ENCODE peak calls at places on chromosomes 6 and 20, in six cellular contexts. Q, U, E, O, V and Y are unnamed samples.

GRCh38 chr6:144870796-144871195 is 585.7 kb downstream of the UTRN start:
- DNase-seq in E (no peak), O (no peak), Q (no peak), V (no peak), U (no peak), Y (no peak)

GRCh38 chr6:28648878-28649375 is 123.2 kb downstream of the GPX5 start:
- DNase-seq in V (no peak), U (no peak), O (no peak), E (no peak), Q (no peak), Y (no peak)

GRCh38 chr6:52975580-52975979 is 19.5 kb downstream of the GSTA4 start:
- DNase-seq in O (no peak), Q (no peak), E (no peak), U (peak; percentile 29), V (no peak), Y (no peak)

GRCh38 chr6:53496797-53497196 is 48.1 kb downstream of the GCLC start:
- DNase-seq in U (peak; percentile 94), Q (no peak), E (no peak), V (no peak), O (no peak), Y (no peak)

GRCh38 chr6:11766589-11767450 is 11.8 kb downstream of the ADTRP start:
- DNase-seq in Q (no peak), U (peak; percentile 98), O (no peak), E (peak; percentile 94), V (no peak), Y (no peak)

GRCh38 chr6:46501136-46502089 is 10.2 kb upstream of the RCAN2 start:
- DNase-seq in O (no peak), V (no peak), E (no peak), Q (no peak), U (no peak), Y (no peak)

GRCh38 chr6:136284909-136285308 is 4.7 kb downstream of the BCLAF1 start:
- DNase-seq in V (no peak), Q (no peak), E (peak; percentile 13), U (peak; percentile 77), O (no peak), Y (no peak)

GRCh38 chr20:35942243-35942642 is 12.1 kb downstream of the SCAND1 start:
- DNase-seq in E (no peak), U (no peak), V (no peak), Q (no peak), O (no peak), Y (no peak)

GRCh38 chr6:166244353-166245045 is 63.7 kb downstream of the PRR18 start:
- DNase-seq in V (peak; percentile 9), O (no peak), E (no peak), U (no peak), Q (no peak), Y (no peak)

DNA sequence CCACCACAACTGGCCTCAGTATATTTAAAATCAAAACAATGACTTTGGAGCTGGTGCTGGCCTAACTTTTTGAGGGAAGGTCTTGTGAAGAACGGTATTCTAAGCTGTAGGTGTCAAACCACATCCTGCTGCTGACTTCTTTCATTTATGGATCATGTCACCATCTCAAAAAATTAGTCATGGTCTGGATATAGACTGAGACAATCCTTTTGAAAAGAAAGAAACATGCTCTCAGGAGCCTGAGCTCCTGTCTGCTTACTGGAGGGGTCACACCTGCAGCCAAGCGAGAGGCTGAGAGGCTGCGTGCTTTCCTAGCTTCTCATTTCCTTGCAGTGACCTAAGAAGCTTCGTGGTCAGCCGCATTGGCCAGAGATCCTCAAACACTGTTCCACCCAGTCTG is 55.2 kb downstream of the TIAM2 start:
- DNase-seq in E (no peak), Q (no peak), O (no peak), V (no peak), U (peak; percentile 47), Y (no peak)
- H3K4me1 ChIP-seq in E (peaks cover 12% of the 10 kb centered on the region), Q (no peaks in the 10 kb centered on the region), O (no peaks in the 10 kb centered on the region), V (no peaks in the 10 kb centered on the region), U (no peaks in the 10 kb centered on the region), Y (no peaks in the 10 kb centered on the region)

GRCh38 chr20:58690851-58691250 is 1.7 kb upstream of the NPEPL1 start:
- DNase-seq in O (no peak), V (no peak), U (peak; percentile 22), Q (peak; percentile 46), E (no peak), Y (no peak)
- H3K27ac ChIP-seq in O (peak overlapping the region; percentile 81), V (peak overlapping the region; percentile 87), U (peak overlapping the region; percentile 42), Q (peak overlapping the region; percentile 88), E (no peak overlapping the region), Y (peak overlapping the region; percentile 94)

DNA sequence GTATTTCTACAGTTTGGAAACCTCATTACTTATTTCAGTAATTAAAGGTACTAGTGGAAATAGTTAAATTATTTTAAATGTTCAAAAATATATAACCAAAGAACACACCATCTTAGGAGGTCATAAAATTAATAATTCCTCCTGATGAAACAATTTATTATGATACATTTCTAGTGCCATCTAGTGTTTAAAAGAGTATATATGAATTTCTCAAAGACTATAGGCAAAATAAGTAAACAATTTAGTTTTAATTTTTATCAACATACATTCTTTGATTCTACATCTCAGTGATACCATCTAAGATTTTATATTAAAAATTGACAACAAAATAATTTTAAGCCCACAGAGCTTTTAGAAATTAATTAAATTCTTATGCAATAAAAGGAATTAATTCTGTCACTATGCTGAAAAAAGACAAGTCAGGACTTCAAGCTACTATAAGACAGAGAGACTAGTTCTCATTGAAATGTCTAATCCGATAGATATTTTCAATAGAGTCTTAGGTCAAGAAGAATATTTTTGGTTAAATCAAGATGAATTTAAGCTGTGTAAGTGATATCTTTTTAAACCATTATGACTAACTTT is 107.8 kb upstream of the RNF217 start:
- DNase-seq in V (no peak), E (peak; percentile 16), Q (no peak), O (no peak), U (no peak), Y (no peak)
- H3K36me3 ChIP-seq in V (no peaks in the 10 kb centered on the region), E (no peaks in the 10 kb centered on the region), Q (no peaks in the 10 kb centered on the region), O (no peaks in the 10 kb centered on the region), U (no peaks in the 10 kb centered on the region), Y (no peaks in the 10 kb centered on the region)

GRCh38 chr6:935582-935981 is 242.6 kb upstream of the EXOC2 start:
- DNase-seq in O (no peak), Q (no peak), V (no peak), E (no peak), U (no peak), Y (no peak)

GRCh38 chr6:938271-939046 is 245.5 kb upstream of the EXOC2 start:
- DNase-seq in E (no peak), O (no peak), V (no peak), U (no peak), Q (no peak), Y (no peak)

GRCh38 chr6:934686-935085 is 241.7 kb upstream of the EXOC2 start:
- DNase-seq in Q (no peak), U (no peak), E (no peak), V (no peak), O (no peak), Y (no peak)

GRCh38 chr6:939526-940252 is 246.8 kb upstream of the EXOC2 start:
- DNase-seq in E (no peak), O (no peak), V (no peak), Q (no peak), U (no peak), Y (no peak)

GRCh38 chr6:939047-939363 is 246.1 kb upstream of the EXOC2 start:
- DNase-seq in U (no peak), V (no peak), E (no peak), O (no peak), Q (no peak), Y (no peak)
- H3K4me1 ChIP-seq in U (no peaks in the 10 kb centered on the region), V (no peaks in the 10 kb centered on the region), E (no peaks in the 10 kb centered on the region), O (no peaks in the 10 kb centered on the region), Q (no peaks in the 10 kb centered on the region), Y (no peaks in the 10 kb centered on the region)

GRCh38 chr6:4567141-4567540 is 209.1 kb upstream of the CDYL start:
- DNase-seq in V (no peak), Q (no peak), U (peak; percentile 72), O (no peak), E (no peak), Y (no peak)
- H3K27ac ChIP-seq in V (no peak overlapping the region), Q (no peak overlapping the region), U (no peak overlapping the region), O (no peak overlapping the region), E (no peak overlapping the region), Y (no peak overlapping the region)